ENCODE peak calls at places on chromosomes 1 and 21, in four cellular contexts. A, U, F and V are unnamed samples.

GRCh38 chr1:38474738-38475623 is 384.6 kb downstream of the RRAGC start:
- DNase-seq in F (no peak), A (no peak), U (no peak), V (peak; percentile 79)

GRCh38 chr1:5990913-5991783 is 1.1 kb downstream of the NPHP4 start:
- DNase-seq in U (no peak), A (no peak), F (peak; percentile 79), V (peak; percentile 92)

GRCh38 chr1:59144959-59145358 is 151.9 kb upstream of the FGGY start:
- DNase-seq in F (no peak), A (no peak), U (no peak), V (no peak)

GRCh38 chr1:47436304-47436978 is 1.4 kb upstream of the FOXD2 start:
- DNase-seq in F (peak; percentile 78), U (peak; percentile 67), A (peak; percentile 77), V (peak; percentile 94)

GRCh38 chr1:207497951-207498350 is 2.0 kb downstream of the CR1 start:
- DNase-seq in F (no peak), A (no peak), U (no peak), V (no peak)

GRCh38 chr21:34888569-34889286 is 160.4 kb downstream of the RUNX1 start:
- DNase-seq in U (peak; percentile 92), F (peak; percentile 90), A (peak; percentile 97), V (peak; percentile 96)

GRCh38 chr1:28955930-28956552 is 41.7 kb downstream of the EPB41 start:
- DNase-seq in F (no peak), A (no peak), U (no peak), V (no peak)

GRCh38 chr21:39451332-39452206 is at the start of gene SH3BGR:
- DNase-seq in A (peak; percentile 70), U (peak; percentile 64), F (peak; percentile 75), V (no peak)

GRCh38 chr1:1111516-1112236 is 4.2 kb downstream of the C1orf159 start:
- DNase-seq in A (peak; percentile 51), U (peak; percentile 27), F (no peak), V (peak; percentile 61)

GRCh38 chr1:74480068-74480467 is 32.3 kb downstream of the LRRC53 start:
- DNase-seq in U (no peak), A (no peak), F (no peak), V (no peak)

GRCh38 chr21:44681152-44681551 is 811 bp downstream of the KRTAP12-1 start:
- DNase-seq in F (no peak), A (no peak), U (no peak), V (no peak)

GRCh38 chr1:109399326-109399957 is 1.7 kb upstream of the SORT1 start:
- DNase-seq in F (peak; percentile 57), A (no peak), U (no peak), V (no peak)

GRCh38 chr1:65147424-65148177 is 402 bp upstream of the AK4 start:
- DNase-seq in F (peak; percentile 85), A (peak; percentile 69), U (no peak), V (peak; percentile 81)

GRCh38 chr21:26850116-26850643 is 5.0 kb upstream of the ADAMTS1 start:
- DNase-seq in A (no peak), U (no peak), F (peak; percentile 15), V (no peak)

GRCh38 chr1:27360159-27361043 is 6.4 kb downstream of the MAP3K6 start:
- DNase-seq in A (no peak), U (no peak), F (peak; percentile 84), V (peak; percentile 92)

GRCh38 chr1:206802401-206802800 is 30.1 kb upstream of the IL10 start:
- DNase-seq in F (no peak), A (no peak), U (no peak), V (no peak)

GRCh38 chr1:15430787-15431570 is 7.3 kb upstream of the CTRC start:
- DNase-seq in A (no peak), U (no peak), F (peak; percentile 85), V (peak; percentile 92)
- TF ChIP-seq POLR2A in A (no peak), U (no peak), F (peak; percentile 37), V (no peak)

DNA sequence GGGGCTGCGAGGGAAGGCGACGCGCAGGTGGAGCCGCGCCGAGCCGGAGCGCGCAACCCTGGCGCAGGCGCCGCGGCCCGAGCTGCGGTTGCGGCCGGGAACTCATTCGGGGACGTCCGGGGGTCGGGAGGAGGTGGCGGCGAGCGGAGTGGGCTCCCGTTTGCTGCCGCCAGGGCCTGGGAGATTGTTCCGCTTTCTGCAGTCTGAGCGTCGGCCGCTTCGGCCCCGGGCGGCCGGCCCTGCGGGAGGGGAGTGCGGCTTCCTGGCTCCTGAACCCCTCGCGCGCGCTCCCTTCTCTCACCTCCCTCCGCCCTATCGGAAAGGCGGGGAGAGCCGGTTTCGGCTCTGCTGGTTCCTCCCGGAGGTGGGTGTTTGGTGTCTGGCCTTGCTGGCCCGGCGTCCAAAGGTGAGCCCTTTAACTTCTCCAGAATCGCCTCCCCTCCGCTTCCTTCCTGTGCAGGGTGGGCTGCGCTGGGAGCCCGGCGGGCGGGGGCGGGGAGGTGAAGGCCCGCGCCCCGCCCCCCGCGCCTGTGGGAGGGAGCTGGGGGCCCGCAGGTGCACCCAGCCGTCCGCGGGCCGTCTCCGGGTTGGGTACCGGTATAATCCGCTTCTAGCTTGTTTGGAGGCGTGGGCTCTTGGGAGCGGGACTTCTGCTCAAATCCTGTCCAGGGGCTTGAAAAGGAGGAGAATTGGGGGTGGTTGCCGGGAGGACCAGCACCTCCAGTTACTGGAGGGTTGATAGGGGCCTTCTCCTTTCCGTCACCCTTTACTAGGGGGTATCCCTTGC is 683 bp downstream of the LRRC8D start:
- DNase-seq in A (peak; percentile 70), F (peak; percentile 79), U (peak; percentile 55), V (peak; percentile 94)
- TF ChIP-seq POLR2AphosphoS5 in A (no peak), F (no peak), U (no peak), V (peak; percentile 63)

GRCh38 chr21:38208118-38208517 is 48.7 kb upstream of the KCNJ15 start:
- DNase-seq in U (no peak), F (no peak), A (no peak), V (no peak)

GRCh38 chr21:38203229-38203628 is 53.6 kb upstream of the KCNJ15 start:
- DNase-seq in F (no peak), A (no peak), U (no peak), V (no peak)

DNA sequence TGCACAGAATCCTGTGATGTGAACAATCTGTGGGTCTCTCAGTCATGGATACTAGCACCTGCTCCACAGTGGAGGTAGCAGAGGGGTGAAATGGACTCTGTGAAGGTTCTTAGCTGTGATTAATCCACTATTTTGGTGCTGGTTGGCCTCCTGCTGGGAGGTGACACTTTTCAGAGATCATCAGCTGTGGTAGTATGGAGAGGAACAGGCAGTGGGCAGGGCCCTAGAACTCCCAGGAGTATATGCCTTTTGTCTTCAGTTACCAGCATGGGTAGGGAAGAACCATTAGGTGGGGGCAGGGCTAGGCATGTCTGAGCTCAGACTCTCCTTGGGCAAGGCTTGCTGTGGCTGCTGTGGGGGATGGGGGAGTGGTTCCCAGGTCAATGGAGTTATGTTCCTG is 54.0 kb upstream of the KCNJ15 start:
- DNase-seq in F (no peak), A (no peak), U (no peak), V (no peak)
- H3K36me3 ChIP-seq in F (no peaks in the 10 kb centered on the region), A (no peaks in the 10 kb centered on the region), U (no peaks in the 10 kb centered on the region), V (no peaks in the 10 kb centered on the region)

GRCh38 chr1:178724734-178725602 is at the start of gene RALGPS2:
- DNase-seq in A (peak; percentile 82), F (peak; percentile 89), U (peak; percentile 59), V (peak; percentile 95)

GRCh38 chr1:178726545-178726944 is 1.5 kb downstream of the RALGPS2 start:
- DNase-seq in U (no peak), A (no peak), F (no peak), V (no peak)

GRCh38 chr1:178727014-178727895 is 2.2 kb downstream of the RALGPS2 start:
- DNase-seq in U (no peak), F (no peak), A (no peak), V (no peak)

GRCh38 chr1:178724386-178724733 is 684 bp upstream of the RALGPS2 start:
- DNase-seq in U (no peak), A (no peak), F (no peak), V (no peak)

DNA sequence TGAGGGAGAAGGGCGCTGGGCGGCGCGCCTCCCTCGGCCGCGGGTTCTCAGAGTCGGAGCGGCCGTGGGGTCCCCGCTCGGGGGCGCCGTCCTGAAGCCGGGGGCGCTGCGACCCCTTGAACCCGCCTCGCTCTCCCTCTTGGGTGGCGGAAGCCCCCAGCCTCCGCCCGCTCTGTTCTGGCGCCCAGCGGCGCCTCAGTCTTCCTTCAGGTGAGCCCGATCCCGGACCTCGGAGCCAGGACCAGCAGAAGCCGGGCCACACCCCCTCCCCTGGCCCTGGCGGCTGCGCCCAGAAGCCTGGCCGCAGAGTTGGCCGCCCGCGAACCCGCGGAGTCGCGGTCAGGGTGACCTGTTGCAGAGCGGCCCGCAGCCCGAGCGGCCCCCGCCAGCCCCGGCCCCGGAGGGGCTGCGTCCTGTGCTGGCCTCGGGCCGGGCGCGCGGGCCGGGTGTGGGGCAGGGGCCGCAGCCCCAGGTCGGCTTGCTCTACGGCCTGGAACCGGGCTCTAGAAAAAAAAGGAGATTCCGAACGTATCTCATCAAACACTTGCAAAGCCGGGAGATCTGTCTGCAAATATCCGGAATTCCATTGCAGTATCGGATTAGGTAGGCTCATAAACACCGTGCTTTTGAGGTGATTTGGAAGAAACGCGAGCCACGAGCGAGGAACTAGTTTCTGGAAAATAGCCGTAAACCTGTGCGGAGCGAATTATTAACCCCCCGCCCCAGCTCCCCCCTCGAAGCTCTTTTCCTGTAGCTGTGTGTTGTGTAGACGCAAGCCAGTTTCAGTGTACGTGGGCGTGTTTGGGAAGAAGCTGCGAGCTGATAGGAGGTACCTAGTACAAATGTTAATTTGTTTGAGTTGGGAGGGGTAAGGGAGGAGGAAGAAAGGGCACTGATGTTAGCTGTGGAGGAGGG is 816 bp downstream of the RALGPS2 start:
- DNase-seq in A (peak; percentile 83), U (peak; percentile 63), F (peak; percentile 79), V (peak; percentile 91)
- TF ChIP-seq POLR2A in A (no peak), U (no peak), F (no peak), V (no peak)

GRCh38 chr1:33045246-33045645 is 8.6 kb upstream of the AK2 start:
- DNase-seq in A (no peak), F (peak; percentile 37), U (no peak), V (no peak)
- TF ChIP-seq POLR2AphosphoS5 in A (no peak), F (no peak), U (no peak), V (no peak)

GRCh38 chr1:95655321-95656020 is 421.5 kb downstream of the RWDD3 start:
- DNase-seq in A (no peak), F (no peak), U (no peak), V (no peak)

GRCh38 chr1:95650631-95651030 is 416.6 kb downstream of the RWDD3 start:
- DNase-seq in A (no peak), F (no peak), U (no peak), V (no peak)

GRCh38 chr1:95652423-95652958 is 418.5 kb downstream of the RWDD3 start:
- DNase-seq in F (no peak), A (no peak), U (no peak), V (no peak)

GRCh38 chr1:95657248-95657647 is 423.2 kb downstream of the RWDD3 start:
- DNase-seq in F (no peak), U (no peak), A (no peak), V (no peak)

GRCh38 chr1:95653598-95653997 is 419.6 kb downstream of the RWDD3 start:
- DNase-seq in U (no peak), A (no peak), F (no peak), V (no peak)
- H3K36me3 ChIP-seq in U (no peaks in the 10 kb centered on the region), A (no peaks in the 10 kb centered on the region), F (no peaks in the 10 kb centered on the region), V (no peaks in the 10 kb centered on the region)

GRCh38 chr21:42923553-42924432 is 1.6 kb downstream of the ERVH48-1 start:
- DNase-seq in A (peak; percentile 90), U (peak; percentile 70), F (peak; percentile 93), V (peak; percentile 78)
- TF ChIP-seq POLR2A in A (no peak), U (no peak), F (peak; percentile 82), V (no peak)

GRCh38 chr1:178932966-178933603 is 62.2 kb upstream of the ANGPTL1 start:
- DNase-seq in F (no peak), U (no peak), A (peak; percentile 84), V (no peak)
- TF ChIP-seq POLR2AphosphoS5 in F (no peak), U (no peak), A (peak; percentile 96), V (no peak)